ENCODE peak calls at places on chromosomes 5 and 9, in five cellular contexts. M is H1, Y is HepG2, N is GM12891, U is K562. I is an unnamed sample.

GRCh38 chr5:167702014-167702413 is 589.4 kb upstream of the WWC1 start:
- DNase-seq in M (no peak), Y (no peak), N (no peak), U (no peak), I (no peak)

GRCh38 chr9:4334439-4334838 is 34.6 kb upstream of the GLIS3 start:
- DNase-seq in M (no peak), Y (peak), N (no peak), U (no peak), I (no peak)

GRCh38 chr5:111172504-111172903 is 51.7 kb upstream of the CAMK4 start:
- DNase-seq in M (no peak), Y (no peak), N (no peak), U (peak), I (no peak)

GRCh38 chr5:177552839-177553455 is 1.4 kb downstream of the FAM193B start:
- DNase-seq in M (no peak), Y (peak), N (no peak), U (no peak), I (no peak)

GRCh38 chr5:72206994-72207393 is 99.7 kb downstream of the MAP1B start:
- DNase-seq in M (no peak), Y (peak), N (no peak), U (no peak), I (no peak)

GRCh38 chr5:170182461-170182860 is 50.3 kb upstream of the C5orf58 start:
- DNase-seq in M (no peak), Y (no peak), N (no peak), U (no peak), I (no peak)

GRCh38 chr9:99628843-99629242 is 192.8 kb upstream of the NR4A3 start:
- DNase-seq in M (no peak), Y (no peak), N (no peak), U (no peak), I (no peak)

GRCh38 chr5:133145436-133146143 is 93.8 kb downstream of the HSPA4 start:
- DNase-seq in M (no peak), Y (no peak), N (no peak), U (no peak), I (no peak)

GRCh38 chr5:113427871-113428574 is 6.8 kb downstream of the TSSK1B start:
- DNase-seq in M (no peak), Y (no peak), N (no peak), U (no peak), I (no peak)

GRCh38 chr5:170278611-170279500 is 18.7 kb downstream of the LCP2 start:
- DNase-seq in M (no peak), Y (no peak), N (peak), U (peak), I (peak)

GRCh38 chr5:56328753-56329560 is 95.8 kb upstream of the ANKRD55 start:
- DNase-seq in M (no peak), Y (peak), N (no peak), U (no peak), I (no peak)

GRCh38 chr5:30156156-30156555 is 1037.3 kb upstream of the CDH6 start:
- DNase-seq in M (no peak), Y (no peak), N (no peak), U (no peak), I (no peak)

GRCh38 chr9:98045234-98046160 is 11.0 kb upstream of the NANS start:
- DNase-seq in M (no peak), Y (peak), N (no peak), U (peak), I (no peak)

GRCh38 chr9:134068742-134069535 is 1.1 kb upstream of the BRD3 start:
- DNase-seq in M (no peak), Y (no peak), N (no peak), U (no peak), I (no peak)

GRCh38 chr5:136699661-136700060 is 334.3 kb upstream of the TRPC7 start:
- DNase-seq in M (no peak), Y (no peak), N (no peak), U (no peak), I (no peak)

GRCh38 chr5:15499528-15500325 is at the start of gene FBXL7:
- DNase-seq in M (peak), Y (peak), N (peak), U (no peak), I (no peak)
- TF ChIP-seq POLR2A in M (peak), Y (no peak), N (no peak), U (no peak), I (no peak)

DNA sequence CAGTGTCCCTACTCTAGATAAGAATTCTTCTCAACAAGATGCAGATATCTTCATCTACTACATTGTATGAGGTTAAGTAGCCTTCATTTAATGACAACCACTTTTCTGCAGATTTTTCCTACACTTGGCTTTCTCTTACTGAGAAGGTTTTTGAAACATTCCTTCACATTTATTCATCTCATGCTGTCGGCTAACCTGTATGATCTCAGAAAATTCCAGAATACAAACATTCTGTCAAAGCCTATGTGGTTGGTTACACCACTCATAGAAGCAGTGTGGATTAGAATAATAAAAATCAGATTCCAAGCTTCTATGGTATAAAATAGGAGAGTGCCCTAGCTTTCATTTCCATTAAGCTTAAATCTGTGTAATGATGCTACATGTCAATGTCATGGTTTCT is 39.4 kb upstream of the ERCC6L2 start:
- DNase-seq in M (no peak), Y (no peak), N (no peak), U (no peak), I (no peak)
- TF ChIP-seq TAF1 in M (no peak), Y (no peak), N (no peak), U (no peak), I (no peak)

GRCh38 chr9:124359426-124359825 is 55.8 kb downstream of the PSMB7 start:
- DNase-seq in M (no peak), Y (no peak), N (no peak), U (no peak), I (no peak)
- TF ChIP-seq POLR2A in M (no peak), Y (no peak), N (no peak), U (no peak), I (peak)

GRCh38 chr5:157659886-157660660 is 7.8 kb upstream of the SOX30 start:
- DNase-seq in M (no peak), Y (no peak), N (no peak), U (no peak), I (no peak)

GRCh38 chr5:157652377-157652692 is at the start of gene SOX30:
- DNase-seq in M (no peak), Y (peak), N (no peak), U (no peak), I (no peak)

GRCh38 chr5:157651623-157652376 is 438 bp downstream of the SOX30 start:
- DNase-seq in M (peak), Y (no peak), N (peak), U (no peak), I (peak)

GRCh38 chr5:157657516-157657915 is 5.3 kb upstream of the SOX30 start:
- DNase-seq in M (no peak), Y (no peak), N (no peak), U (no peak), I (no peak)
- TF ChIP-seq TAF1 in M (no peak), Y (no peak), N (no peak), U (no peak), I (no peak)

DNA sequence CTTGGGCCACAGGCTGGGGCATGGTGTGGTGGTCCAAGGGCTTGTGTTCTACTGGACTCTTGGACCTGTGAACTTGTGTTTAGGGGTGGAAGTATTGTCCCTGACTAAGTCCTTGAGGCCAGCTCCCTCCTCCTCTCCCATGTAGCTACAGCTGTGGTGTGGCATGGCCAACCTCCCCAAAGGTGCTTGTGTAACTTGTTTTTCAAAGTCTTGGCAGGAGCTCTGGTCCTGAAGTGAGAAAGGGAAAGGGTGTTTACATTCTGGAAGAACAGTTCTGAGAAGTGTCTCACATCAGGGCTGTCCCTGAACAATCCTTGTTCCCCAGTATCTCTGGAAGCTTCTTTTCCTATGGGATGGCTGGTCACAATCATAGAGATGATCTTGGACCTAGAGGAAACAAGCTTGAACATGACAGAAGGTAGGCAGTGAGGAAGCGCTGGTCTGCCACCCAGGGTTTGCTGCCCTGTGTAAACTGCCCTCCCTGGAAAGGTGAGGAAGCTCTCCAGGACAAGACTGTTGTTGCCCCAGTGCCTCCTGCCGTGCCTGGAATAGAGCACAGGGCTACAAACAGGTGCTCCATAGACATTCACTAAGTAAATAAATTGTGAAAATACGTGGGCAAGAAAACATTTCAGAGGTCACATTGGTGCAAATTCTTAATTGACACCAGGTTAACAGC is 64.6 kb upstream of the KLF9 start:
- DNase-seq in M (no peak), Y (no peak), N (no peak), U (no peak), I (no peak)
- TF ChIP-seq POLR2A in M (no peak), Y (no peak), N (no peak), U (no peak), I (no peak)

DNA sequence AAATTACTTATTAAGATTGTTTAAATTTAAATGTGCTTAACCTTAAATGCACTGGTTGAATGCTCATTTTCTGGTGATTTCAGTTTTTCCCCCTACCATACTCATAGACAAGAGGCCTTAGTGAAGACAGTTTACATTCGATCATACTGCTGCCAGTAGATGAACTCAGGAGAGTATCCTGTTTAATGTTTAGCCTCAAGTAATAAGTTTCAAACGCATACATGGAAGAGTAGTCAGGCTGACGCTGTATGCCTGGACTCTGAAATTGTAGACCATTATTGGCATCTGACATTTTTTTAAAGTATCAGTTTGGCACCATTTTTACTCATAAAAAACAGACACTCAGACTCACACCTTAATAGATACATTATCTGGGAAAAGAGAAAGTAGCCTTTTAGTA is 184.0 kb upstream of the ITGA1 start:
- DNase-seq in M (no peak), Y (no peak), N (no peak), U (no peak), I (no peak)
- TF ChIP-seq TAF1 in M (no peak), Y (no peak), N (no peak), U (no peak), I (no peak)

DNA sequence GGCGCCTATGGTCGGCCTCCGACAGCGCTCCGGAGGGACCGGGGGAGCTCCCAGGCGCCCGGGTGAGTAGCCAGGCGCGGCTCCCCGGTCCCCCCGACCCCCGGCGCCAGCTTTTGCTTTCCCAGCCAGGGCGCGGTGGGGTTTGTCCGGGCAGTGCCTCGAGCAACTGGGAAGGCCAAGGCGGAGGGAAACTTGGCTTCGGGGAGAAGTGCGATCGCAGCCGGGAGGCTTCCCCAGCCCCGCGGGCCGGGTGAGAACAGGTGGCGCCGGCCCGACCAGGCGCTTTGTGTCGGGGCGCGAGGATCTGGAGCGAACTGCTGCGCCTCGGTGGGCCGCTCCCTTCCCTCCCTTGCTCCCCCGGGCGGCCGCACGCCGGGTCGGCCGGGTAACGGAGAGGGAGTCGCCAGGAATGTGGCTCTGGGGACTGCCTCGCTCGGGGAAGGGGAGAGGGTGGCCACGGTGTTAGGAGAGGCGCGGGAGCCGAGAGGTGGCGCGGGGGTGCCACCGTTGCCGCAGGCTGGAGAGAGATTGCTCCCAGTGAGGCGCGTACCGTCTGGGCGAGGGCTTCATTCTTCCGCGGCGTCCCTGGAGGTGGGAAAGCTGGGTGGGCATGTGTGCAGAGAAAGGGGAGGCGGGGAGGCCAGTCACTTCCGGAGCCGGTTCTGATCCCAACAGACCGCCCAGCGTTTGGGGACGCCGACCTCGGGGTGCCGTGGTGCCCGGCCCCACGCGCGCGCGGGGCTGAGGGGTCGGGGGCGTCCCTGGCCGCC is 564 bp downstream of the DAPK1 start:
- DNase-seq in M (peak), Y (peak), N (peak), U (peak), I (peak)
- TF ChIP-seq POLR2A in M (no peak), Y (peak), N (no peak), U (no peak), I (peak)

DNA sequence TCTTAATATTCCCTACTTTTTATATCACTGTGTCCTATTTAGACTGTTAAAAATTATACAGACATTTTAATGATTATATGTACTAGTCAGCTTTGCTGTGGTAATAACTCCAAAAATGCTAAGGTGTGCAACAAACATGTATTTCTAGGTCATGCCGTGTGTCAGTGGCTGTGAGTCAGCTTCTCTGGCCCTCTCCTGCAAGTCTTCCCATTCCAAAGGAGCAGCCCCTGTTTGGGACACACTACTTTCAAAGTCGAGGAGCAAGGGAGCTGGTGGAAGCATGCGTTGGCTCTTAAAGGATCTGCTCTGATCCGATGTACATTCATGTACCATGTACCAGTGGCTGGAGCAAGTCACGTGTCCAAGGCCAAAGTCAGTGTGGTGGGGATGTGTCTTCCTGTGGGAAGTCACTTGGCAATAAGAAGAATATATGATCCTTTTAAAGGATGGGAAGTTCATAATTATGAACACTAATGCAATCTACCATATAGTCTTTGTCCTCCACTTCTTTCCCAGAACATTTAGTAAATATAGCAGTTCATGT is 39.7 kb downstream of the SNX30 start:
- DNase-seq in M (no peak), Y (no peak), N (no peak), U (no peak), I (no peak)
- TF ChIP-seq TAF1 in M (no peak), Y (no peak), N (no peak), U (no peak), I (no peak)

GRCh38 chr9:27529316-27530278 is at the start of gene MOB3B:
- DNase-seq in M (peak), Y (peak), N (peak), U (peak), I (peak)

GRCh38 chr9:27530915-27531762 is 1.5 kb upstream of the MOB3B start:
- DNase-seq in M (no peak), Y (no peak), N (no peak), U (peak), I (no peak)

GRCh38 chr9:27527702-27528277 is 1.8 kb downstream of the MOB3B start:
- DNase-seq in M (no peak), Y (no peak), N (no peak), U (peak), I (no peak)

GRCh38 chr9:27528886-27529315 is 713 bp downstream of the MOB3B start:
- DNase-seq in M (peak), Y (no peak), N (peak), U (peak), I (peak)

DNA sequence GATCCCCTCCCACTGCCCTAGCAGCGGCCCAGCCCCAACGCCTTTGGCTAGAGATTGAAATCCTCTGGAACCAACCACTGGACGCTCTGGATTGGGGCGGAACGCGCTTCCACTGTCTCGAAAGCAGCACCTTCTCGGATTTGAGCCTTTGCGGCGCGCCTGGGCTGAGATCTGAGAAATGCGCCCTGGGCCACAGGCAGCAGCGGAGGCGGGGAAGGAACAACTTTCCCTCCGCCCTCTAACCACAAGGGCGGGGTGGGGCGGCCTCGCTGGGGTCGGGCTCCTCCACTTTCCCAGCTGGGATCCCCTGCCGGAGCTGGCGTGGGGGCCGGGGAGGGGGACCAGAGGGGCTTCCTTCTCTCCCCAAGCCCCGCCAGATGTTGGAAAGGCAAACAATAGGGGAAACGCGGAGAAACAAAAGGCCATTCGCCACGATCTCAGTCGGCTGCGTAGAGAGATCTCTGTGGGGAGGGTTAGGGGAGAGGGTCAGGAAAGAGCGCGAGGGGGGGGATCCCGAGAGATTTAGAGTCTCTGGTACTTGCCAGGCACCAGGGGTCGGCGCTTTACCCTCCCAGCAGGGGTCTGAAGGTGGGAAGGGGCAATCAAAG is 1.2 kb downstream of the MOB3B start:
- DNase-seq in M (peak), Y (no peak), N (peak), U (peak), I (peak)
- TF ChIP-seq POLR2A in M (peak), Y (no peak), N (no peak), U (no peak), I (no peak)

GRCh38 chr5:40240671-40241070 is 439.0 kb upstream of the PTGER4 start:
- DNase-seq in M (no peak), Y (no peak), N (no peak), U (no peak), I (no peak)

GRCh38 chr5:40240111-40240510 is 439.6 kb upstream of the PTGER4 start:
- DNase-seq in M (no peak), Y (no peak), N (no peak), U (no peak), I (no peak)

GRCh38 chr5:40235471-40235870 is 444.2 kb upstream of the PTGER4 start:
- DNase-seq in M (no peak), Y (no peak), N (no peak), U (no peak), I (no peak)

GRCh38 chr5:40236001-40236400 is 443.7 kb upstream of the PTGER4 start:
- DNase-seq in M (no peak), Y (no peak), N (no peak), U (no peak), I (no peak)

DNA sequence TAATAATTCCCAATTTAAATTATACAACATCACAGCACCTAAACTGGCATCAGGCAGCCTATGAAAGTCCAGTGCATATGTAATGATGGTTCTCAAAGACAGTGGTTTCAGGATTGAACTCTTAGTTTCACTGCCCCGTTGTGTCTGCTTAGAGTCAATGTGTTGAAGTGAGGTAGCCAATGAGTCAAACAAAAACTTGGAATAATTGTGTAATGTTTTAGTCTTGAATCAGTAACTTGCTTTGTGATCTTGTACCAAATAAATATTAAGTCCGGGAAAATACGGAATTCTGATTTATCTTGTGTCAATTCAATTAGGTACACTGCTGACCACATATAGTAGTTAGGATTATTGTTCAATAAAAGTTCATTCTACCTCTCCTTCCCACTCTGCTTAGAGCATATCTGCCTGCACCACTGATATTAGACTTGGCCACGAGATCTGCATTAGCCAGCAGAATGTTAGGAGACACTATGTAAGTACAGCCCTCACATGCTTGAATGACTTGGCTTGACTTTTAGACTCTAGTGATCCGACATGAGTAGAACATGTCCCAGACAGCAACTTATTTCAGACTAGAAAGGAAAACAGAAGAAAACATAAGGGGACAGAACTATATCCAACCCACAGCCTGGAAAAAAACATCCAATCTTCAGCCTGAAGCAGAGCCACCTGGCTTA is 441.5 kb upstream of the PTGER4 start:
- DNase-seq in M (no peak), Y (no peak), N (no peak), U (no peak), I (no peak)
- TF ChIP-seq TAF1 in M (no peak), Y (no peak), N (no peak), U (no peak), I (no peak)